ENCODE peak calls at places on chromosome 19, in nine cellular contexts. L, N, J, K, Y, H, O, R and W are unnamed samples.

GRCh38 chr19:6501740-6502648 is at the start of gene TUBB4A:
- DNase-seq in L (no peak), N (no peak), J (peak; percentile 65), K (no peak), Y (no peak), H (no peak), O (no peak), R (peak; percentile 44), W (peak; percentile 88)

GRCh38 chr19:35755160-35755549 is 1.7 kb downstream of the HSPB6 start:
- DNase-seq in L (no peak), N (no peak), J (no peak), K (no peak), Y (no peak), H (no peak), O (no peak), R (no peak), W (no peak)

GRCh38 chr19:5452594-5453565 is 2.3 kb upstream of the ZNRF4 start:
- DNase-seq in L (no peak), N (no peak), J (no peak), K (peak; percentile 26), Y (no peak), H (no peak), O (no peak), R (no peak), W (no peak)

GRCh38 chr19:49327878-49328544 is 3.0 kb upstream of the SLC6A16 start:
- DNase-seq in L (peak; percentile 58), N (peak; percentile 20), J (no peak), K (peak; percentile 33), Y (peak; percentile 41), H (no peak), O (no peak), R (no peak), W (peak; percentile 63)

GRCh38 chr19:40805258-40805868 is 6.4 kb downstream of the EGLN2 start:
- DNase-seq in L (no peak), N (no peak), J (no peak), K (no peak), Y (no peak), H (no peak), O (no peak), R (no peak), W (no peak)

GRCh38 chr19:7819337-7819736 is 10.7 kb upstream of the EVI5L start:
- DNase-seq in L (no peak), N (no peak), J (no peak), K (no peak), Y (no peak), H (no peak), O (no peak), R (no peak), W (no peak)

GRCh38 chr19:48750771-48751504 is 1.5 kb downstream of the FUT1 start:
- DNase-seq in L (no peak), N (no peak), J (no peak), K (no peak), Y (no peak), H (no peak), O (no peak), R (no peak), W (no peak)

GRCh38 chr19:41064974-41065569 is 23.2 kb upstream of the CYP2A13 start:
- DNase-seq in L (peak; percentile 26), N (peak; percentile 31), J (no peak), K (peak; percentile 46), Y (peak; percentile 32), H (peak; percentile 16), O (peak; percentile 11), R (no peak), W (no peak)

GRCh38 chr19:1998712-1999708 is 16.5 kb downstream of the BTBD2 start:
- DNase-seq in L (no peak), N (no peak), J (no peak), K (no peak), Y (no peak), H (no peak), O (no peak), R (no peak), W (no peak)

GRCh38 chr19:39498262-39499081 is at the start of gene DLL3:
- DNase-seq in L (no peak), N (no peak), J (peak; percentile 35), K (peak; percentile 10), Y (no peak), H (no peak), O (peak; percentile 10), R (no peak), W (peak; percentile 46)

GRCh38 chr19:16273005-16273404 is 51.6 kb upstream of the KLF2 start:
- DNase-seq in L (no peak), N (no peak), J (no peak), K (no peak), Y (no peak), H (no peak), O (no peak), R (no peak), W (no peak)

GRCh38 chr19:8305798-8306197 is 2.4 kb downstream of the CD320 start:
- DNase-seq in L (no peak), N (no peak), J (peak; percentile 4), K (no peak), Y (no peak), H (no peak), O (no peak), R (peak; percentile 25), W (no peak)

GRCh38 chr19:58021541-58022282 is 12.1 kb upstream of the ZSCAN1 start:
- DNase-seq in L (peak; percentile 8), N (peak; percentile 72), J (no peak), K (peak; percentile 50), Y (no peak), H (no peak), O (peak; percentile 9), R (no peak), W (no peak)

DNA sequence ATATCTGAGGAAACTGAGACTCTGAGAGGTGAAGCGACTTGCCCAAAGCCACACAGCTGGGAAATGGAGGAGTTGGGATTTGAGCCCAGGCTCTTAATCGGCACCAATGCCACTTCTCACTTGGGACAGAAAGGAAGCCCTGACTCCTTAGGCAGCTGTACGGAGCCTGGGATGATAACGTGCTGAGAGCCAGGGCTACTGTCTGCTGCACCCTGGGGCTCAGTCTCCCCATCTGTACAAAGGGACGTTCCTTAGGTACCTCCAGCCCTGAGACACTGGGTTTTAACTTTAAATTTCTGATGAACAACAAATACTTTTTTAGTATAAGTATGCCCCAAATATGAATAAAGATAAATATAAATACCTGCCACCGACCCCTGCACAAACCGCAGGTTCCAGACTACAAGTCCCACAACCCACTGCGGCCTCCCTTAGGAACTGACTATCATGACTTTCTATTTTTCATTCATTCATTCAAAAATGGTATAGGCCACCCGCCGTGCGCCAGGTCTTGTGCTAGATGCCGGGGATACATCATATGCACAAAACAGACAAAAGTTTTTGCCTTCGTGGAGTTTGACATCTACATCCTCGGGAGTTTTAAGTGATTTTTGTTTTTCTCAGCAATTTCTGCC is 766 bp upstream of the NCLN start:
- DNase-seq in L (no peak), N (no peak), J (no peak), K (peak; percentile 79), Y (peak; percentile 31), H (no peak), O (no peak), R (no peak), W (no peak)
- TF ChIP-seq CTCF in L (no peak), N (no peak), J (no peak), K (no peak), Y (no peak), H (no peak), O (no peak), R (no peak), W (no peak)

DNA sequence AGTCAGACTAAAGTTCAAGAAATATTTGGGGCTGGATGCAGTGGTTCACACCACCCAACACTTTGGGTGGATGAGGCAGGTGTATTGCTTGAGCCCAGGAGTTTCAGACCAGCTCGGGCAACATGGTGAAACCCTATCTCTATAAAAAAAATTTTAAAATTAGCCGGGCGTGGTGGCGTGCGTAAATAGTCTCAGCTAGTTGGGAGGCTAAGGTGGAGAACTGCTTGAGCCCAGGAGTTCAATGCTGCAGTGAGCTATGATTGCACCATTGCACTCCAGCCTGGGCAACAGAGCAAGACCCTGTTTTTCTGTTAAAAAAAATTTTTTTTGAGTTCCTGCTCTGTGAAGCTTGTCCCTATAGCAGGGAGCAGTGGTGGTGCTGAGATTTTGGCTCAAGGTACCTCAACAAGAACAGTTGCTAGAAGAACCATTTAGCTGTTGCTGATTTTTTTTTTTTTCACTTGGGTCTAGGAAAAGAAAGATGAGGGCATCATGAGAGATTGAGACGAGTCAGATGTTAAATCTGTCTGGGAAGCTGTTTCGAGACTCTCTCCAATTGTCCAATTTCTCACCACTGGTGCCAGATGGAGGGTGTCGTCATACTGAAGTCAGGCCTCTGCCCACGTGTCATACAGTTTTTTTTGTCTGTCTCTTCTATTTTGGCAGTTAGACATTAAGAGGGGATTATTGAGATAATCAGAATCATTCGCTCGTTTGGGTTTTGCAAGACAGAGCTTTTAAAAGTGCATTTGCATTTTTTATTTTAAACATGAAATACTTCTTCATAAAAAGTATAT is 3.7 kb downstream of the SLC25A42 start:
- DNase-seq in L (peak; percentile 58), N (no peak), J (no peak), K (peak; percentile 24), Y (no peak), H (no peak), O (no peak), R (no peak), W (no peak)
- TF ChIP-seq CTCF in L (no peak), N (no peak), J (no peak), K (no peak), Y (no peak), H (no peak), O (no peak), R (no peak), W (no peak)

GRCh38 chr19:3138268-3138667 is 2.4 kb downstream of the GNA15 start:
- DNase-seq in L (no peak), N (no peak), J (no peak), K (no peak), Y (no peak), H (no peak), O (no peak), R (no peak), W (no peak)
- TF ChIP-seq CTCF in L (no peak), N (no peak), J (no peak), K (no peak), Y (no peak), H (no peak), O (no peak), R (no peak), W (no peak)

GRCh38 chr19:45558399-45558878 is 26.2 kb downstream of the OPA3 start:
- DNase-seq in L (no peak), N (peak; percentile 50), J (peak; percentile 26), K (peak; percentile 58), Y (peak; percentile 49), H (no peak), O (peak; percentile 40), R (no peak), W (peak; percentile 88)
- TF ChIP-seq CTCF in L (peak; percentile 45), N (peak; percentile 79), J (no peak), K (peak; percentile 80), Y (peak; percentile 68), H (peak; percentile 65), O (peak; percentile 90), R (no peak), W (peak; percentile 70)